ENCODE peak calls at places on chromosomes 11 and 22, in eight cellular contexts. X is HCT116, S is fibroblast of lung, K is A549, P is mesenchymal stem cell, I is neuronal stem cell, N is Karpas-422, Q is GM23248. G is an unnamed sample.

GRCh38 chr11:102763440-102763839 is 17.0 kb downstream of the MMP10 start:
- DNase-seq in X (no peak), S (no peak), K (no peak), P (no peak), I (no peak), N (no peak), Q (peak; percentile 26), G (peak; percentile 92)

GRCh38 chr11:123371506-123372297 is 58.4 kb upstream of the GRAMD1B start:
- DNase-seq in X (no peak), S (no peak), K (no peak), P (no peak), I (no peak), N (no peak), Q (no peak), G (no peak)

GRCh38 chr11:33542921-33543320 is 157.7 kb downstream of the C11orf91 start:
- DNase-seq in X (peak; percentile 22), S (peak; percentile 58), K (peak; percentile 55), P (peak; percentile 52), I (peak; percentile 29), N (peak; percentile 76), Q (peak; percentile 49), G (peak; percentile 47)

GRCh38 chr22:36977401-36977861 is 41.8 kb downstream of the TST start:
- DNase-seq in X (no peak), S (no peak), K (peak; percentile 72), P (peak; percentile 52), I (peak; percentile 40), N (peak; percentile 95), Q (peak; percentile 65), G (no peak)

GRCh38 chr11:87035976-87036583 is 1.7 kb upstream of the TMEM135 start:
- DNase-seq in X (no peak), S (no peak), K (no peak), P (no peak), I (no peak), N (peak; percentile 63), Q (no peak), G (no peak)

GRCh38 chr22:19448076-19448607 is 631 bp upstream of the C22orf39 start:
- DNase-seq in X (no peak), S (peak; percentile 59), K (peak; percentile 31), P (peak; percentile 76), I (no peak), N (peak; percentile 95), Q (peak; percentile 88), G (peak; percentile 35)

GRCh38 chr11:94968334-94968958 is 4.9 kb downstream of the CWC15 start:
- DNase-seq in X (no peak), S (peak; percentile 66), K (peak; percentile 13), P (peak; percentile 67), I (no peak), N (peak; percentile 68), Q (peak; percentile 79), G (peak; percentile 4)

GRCh38 chr11:120316880-120317688 is 8.0 kb upstream of the TLCD5 start:
- DNase-seq in X (no peak), S (peak; percentile 48), K (no peak), P (peak; percentile 56), I (no peak), N (no peak), Q (peak; percentile 65), G (peak; percentile 89)

GRCh38 chr11:118980191-118980881 is 8.8 kb downstream of the FOXR1 start:
- DNase-seq in X (no peak), S (no peak), K (no peak), P (no peak), I (no peak), N (no peak), Q (peak; percentile 36), G (no peak)

GRCh38 chr11:26793517-26793916 is 71.7 kb upstream of the SLC5A12 start:
- DNase-seq in X (no peak), S (no peak), K (no peak), P (no peak), I (no peak), N (no peak), Q (no peak), G (no peak)

GRCh38 chr22:23796461-23796860 is 9.7 kb downstream of the SMARCB1 start:
- DNase-seq in X (no peak), S (peak; percentile 39), K (no peak), P (no peak), I (no peak), N (no peak), Q (no peak), G (no peak)

DNA sequence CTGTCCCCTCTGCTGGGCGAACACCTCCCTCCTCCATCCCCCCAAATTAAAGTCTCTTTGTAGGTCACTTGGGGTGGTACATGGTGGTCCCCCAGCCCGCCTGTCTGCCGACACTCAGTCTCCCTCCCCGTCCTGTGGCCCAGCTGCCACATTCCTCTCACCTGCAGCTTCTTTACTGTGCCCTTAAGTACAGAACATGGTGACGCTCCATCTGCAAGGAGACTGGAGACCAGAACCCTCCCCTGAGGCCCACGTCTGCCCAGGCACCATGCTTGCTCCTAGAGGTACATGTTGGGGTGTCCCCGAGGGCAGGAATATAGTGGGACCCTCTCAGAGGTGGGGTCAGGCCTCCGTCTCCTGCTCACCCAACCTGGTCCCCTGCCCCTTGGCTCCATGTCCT is 5.6 kb upstream of the EHD1 start:
- DNase-seq in X (no peak), S (no peak), K (no peak), P (no peak), I (no peak), N (no peak), Q (no peak), G (no peak)
- H3K4me1 ChIP-seq in X (peaks cover 33% of the 10 kb centered on the region), S (peaks cover 7% of the 10 kb centered on the region), K (peaks cover 41% of the 10 kb centered on the region), P (peaks cover 20% of the 10 kb centered on the region), I (peaks cover 16% of the 10 kb centered on the region), N (peaks cover 45% of the 10 kb centered on the region), Q (no peaks in the 10 kb centered on the region), G (peaks cover 10% of the 10 kb centered on the region)

DNA sequence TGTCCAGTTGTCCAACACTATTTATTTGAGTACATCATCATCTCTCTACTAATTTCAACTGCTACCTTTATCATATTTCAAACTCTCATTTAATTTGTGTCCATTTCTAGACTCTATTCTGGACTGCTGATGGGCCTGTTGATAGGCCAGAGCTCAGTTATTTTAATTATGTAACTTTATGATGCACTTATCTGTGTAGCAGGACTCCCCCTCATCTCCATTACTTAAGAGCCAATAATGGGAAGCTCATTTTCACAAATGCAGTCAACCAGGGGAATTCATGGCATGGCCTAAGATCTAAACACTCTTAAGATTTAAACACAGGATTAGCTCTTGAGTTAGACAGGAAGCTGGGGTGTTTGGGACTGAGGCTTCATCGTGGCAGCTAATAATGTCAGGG is 21.4 kb downstream of the KCNQ1OT1 start:
- DNase-seq in X (no peak), S (no peak), K (no peak), P (peak; percentile 54), I (no peak), N (no peak), Q (no peak), G (no peak)
- H3K4me2 ChIP-seq in X (no peak overlapping the region), S (no peak overlapping the region), K (no peak overlapping the region), P (no peak overlapping the region), I (no peak overlapping the region), N (no peak overlapping the region), Q (no peak overlapping the region), G (no peak overlapping the region)

GRCh38 chr22:31284241-31284745 is 8.0 kb downstream of the PIK3IP1 start:
- DNase-seq in X (no peak), S (no peak), K (no peak), P (no peak), I (no peak), N (no peak), Q (no peak), G (no peak)
- H3K4me1 ChIP-seq in X (peaks cover 12% of the 10 kb centered on the region), S (no peaks in the 10 kb centered on the region), K (no peaks in the 10 kb centered on the region), P (peaks cover 7% of the 10 kb centered on the region), I (peaks cover 6% of the 10 kb centered on the region), N (peaks cover 49% of the 10 kb centered on the region), Q (no peaks in the 10 kb centered on the region), G (no peaks in the 10 kb centered on the region)

GRCh38 chr11:32088117-32088941 is 2.5 kb upstream of the RCN1 start:
- DNase-seq in X (no peak), S (peak; percentile 89), K (no peak), P (peak; percentile 81), I (no peak), N (no peak), Q (peak; percentile 86), G (peak; percentile 84)
- H3K4me2 ChIP-seq in X (peak overlapping the region; percentile 62), S (peak overlapping the region; percentile 82), K (peak overlapping the region; percentile 48), P (peak overlapping the region; percentile 4), I (no peak overlapping the region), N (no peak overlapping the region), Q (peak overlapping the region; percentile 73), G (peak overlapping the region; percentile 68)

GRCh38 chr11:2380396-2380795 is 3.3 kb downstream of the CD81 start:
- DNase-seq in X (no peak), S (no peak), K (no peak), P (no peak), I (no peak), N (no peak), Q (no peak), G (no peak)

GRCh38 chr11:2382129-2382517 is 5.0 kb downstream of the CD81 start:
- DNase-seq in X (no peak), S (no peak), K (no peak), P (no peak), I (no peak), N (peak; percentile 40), Q (no peak), G (no peak)

GRCh38 chr11:2380807-2381350 is 3.8 kb downstream of the CD81 start:
- DNase-seq in X (no peak), S (peak; percentile 48), K (no peak), P (peak; percentile 59), I (no peak), N (peak; percentile 57), Q (peak; percentile 56), G (no peak)

GRCh38 chr11:2382927-2383822 is 6.1 kb downstream of the CD81 start:
- DNase-seq in X (no peak), S (peak; percentile 49), K (no peak), P (peak; percentile 79), I (no peak), N (peak; percentile 63), Q (peak; percentile 83), G (no peak)

DNA sequence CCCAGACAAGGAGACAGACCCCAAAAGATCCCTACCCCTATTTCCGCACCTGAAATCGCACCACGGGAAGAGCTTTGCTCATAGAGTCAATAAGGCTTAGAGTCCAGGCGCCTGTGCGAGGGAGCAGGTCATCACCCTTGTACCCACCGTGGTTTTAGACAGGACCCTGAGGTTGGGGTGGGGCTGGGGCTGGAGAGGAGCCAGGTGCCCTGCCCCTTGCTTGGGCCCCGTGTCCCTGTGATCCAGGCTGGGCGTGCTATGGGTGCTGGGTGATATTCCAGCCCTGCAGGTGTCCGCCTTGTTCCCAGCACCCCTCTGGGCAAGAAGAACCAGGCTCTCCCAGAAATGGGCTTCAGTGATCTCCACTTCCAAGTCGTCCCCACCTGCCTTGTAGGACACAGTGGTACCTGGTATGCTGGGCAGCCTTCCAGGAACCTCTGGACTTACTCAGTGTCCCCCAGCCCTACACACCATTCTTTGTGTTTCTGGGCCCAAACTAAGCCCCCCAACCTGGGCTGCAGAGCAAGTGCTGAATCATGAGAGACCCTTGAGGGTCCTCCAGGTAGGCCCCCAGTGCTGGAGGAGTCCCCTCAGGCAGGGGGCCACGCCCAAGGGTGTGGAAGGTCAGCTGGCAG is 4.5 kb downstream of the CD81 start:
- DNase-seq in X (no peak), S (no peak), K (no peak), P (no peak), I (no peak), N (peak; percentile 39), Q (no peak), G (no peak)
- H3K4me1 ChIP-seq in X (peaks cover 56% of the 10 kb centered on the region), S (peaks cover 50% of the 10 kb centered on the region), K (peaks cover 47% of the 10 kb centered on the region), P (peaks cover 72% of the 10 kb centered on the region), I (peaks cover 18% of the 10 kb centered on the region), N (peaks cover 78% of the 10 kb centered on the region), Q (peaks cover 30% of the 10 kb centered on the region), G (peaks cover 64% of the 10 kb centered on the region)

G was measured in mammary epithelial cell.